ENCODE peak calls at places on chromosomes 5 and 9, in four cellular contexts. S is stomach, R is right lobe of liver, Q is A549. K is an unnamed sample. For H3K4me1, the result is how much of the 10 kb centered on the place peaks cover.

GRCh38 chr5:158553195-158553945 is 546.3 kb downstream of the EBF1 start:
- DNase-seq in Q (no peak), S (no peak), R (no peak), K (peak)

GRCh38 chr5:169805937-169806700 is 169.0 kb downstream of the DOCK2 start:
- DNase-seq in S (no peak), R (no peak), Q (no peak), K (no peak)

GRCh38 chr5:59757442-59757841 is 136.1 kb downstream of the PDE4D start:
- DNase-seq in R (no peak), Q (peak), S (no peak), K (no peak)

GRCh38 chr5:55406292-55406691 is 98.5 kb downstream of the MTREX start:
- DNase-seq in R (no peak), Q (no peak), S (no peak), K (no peak)

GRCh38 chr9:123551636-123552203 is 195.7 kb downstream of the CRB2 start:
- DNase-seq in Q (no peak), S (no peak), R (no peak), K (no peak)

GRCh38 chr5:83955916-83956315 is 235.3 kb upstream of the HAPLN1 start:
- DNase-seq in S (no peak), R (no peak), Q (no peak), K (no peak)

GRCh38 chr5:107516452-107517184 is 154.1 kb downstream of the EFNA5 start:
- DNase-seq in S (no peak), R (no peak), Q (no peak), K (no peak)

GRCh38 chr9:6230037-6230778 is 14.6 kb downstream of the IL33 start:
- DNase-seq in S (no peak), R (no peak), Q (no peak), K (no peak)

GRCh38 chr5:149988126-149988525 is 12.3 kb downstream of the TIGD6 start:
- DNase-seq in Q (no peak), S (no peak), R (no peak), K (no peak)

GRCh38 chr5:178765753-178766300 is 35.4 kb upstream of the ZNF354A start:
- DNase-seq in S (peak), Q (no peak), R (no peak), K (no peak)

GRCh38 chr9:129407905-129408452 is 212.9 kb downstream of the C9orf50 start:
- DNase-seq in S (no peak), R (peak), Q (no peak), K (peak)

GRCh38 chr5:171806976-171807823 is 21.6 kb downstream of the SMIM23 start:
- DNase-seq in S (no peak), R (no peak), Q (no peak), K (no peak)

GRCh38 chr9:38226491-38226951 is 157.5 kb upstream of the SHB start:
- DNase-seq in R (no peak), Q (peak), S (no peak), K (no peak)

GRCh38 chr5:149671544-149671943 is 58.6 kb upstream of the PPARGC1B start:
- DNase-seq in Q (peak), S (peak), R (no peak), K (no peak)

GRCh38 chr5:95086932-95087818 is 197.7 kb downstream of the MCTP1 start:
- DNase-seq in S (no peak), Q (no peak), R (no peak), K (no peak)

GRCh38 chr5:52725781-52726180 is 61.9 kb upstream of the ITGA1 start:
- DNase-seq in R (no peak), Q (no peak), S (no peak), K (peak)

GRCh38 chr5:157269165-157269671 is 3.3 kb downstream of the CYFIP2 start:
- DNase-seq in R (peak), Q (no peak), S (no peak), K (no peak)

GRCh38 chr9:122246666-122247065 is 17.9 kb upstream of the LHX6 start:
- DNase-seq in S (no peak), R (no peak), Q (no peak), K (no peak)

GRCh38 chr5:156920042-156920860 is 42.8 kb downstream of the TIMD4 start:
- DNase-seq in S (no peak), R (no peak), Q (no peak), K (no peak)

GRCh38 chr5:175385691-175386360 is 58.2 kb downstream of the DRD1 start:
- DNase-seq in Q (peak), R (no peak), S (no peak), K (no peak)

GRCh38 chr5:53211799-53212198 is 102.2 kb upstream of the MOCS2 start:
- DNase-seq in Q (no peak), S (no peak), R (no peak), K (no peak)

GRCh38 chr5:54701179-54701578 is 183.6 kb downstream of the SNX18 start:
- DNase-seq in Q (peak), S (no peak), R (no peak), K (no peak)

GRCh38 chr5:169803077-169803981 is 166.3 kb downstream of the DOCK2 start:
- DNase-seq in Q (peak), S (no peak), R (no peak), K (peak)

DNA sequence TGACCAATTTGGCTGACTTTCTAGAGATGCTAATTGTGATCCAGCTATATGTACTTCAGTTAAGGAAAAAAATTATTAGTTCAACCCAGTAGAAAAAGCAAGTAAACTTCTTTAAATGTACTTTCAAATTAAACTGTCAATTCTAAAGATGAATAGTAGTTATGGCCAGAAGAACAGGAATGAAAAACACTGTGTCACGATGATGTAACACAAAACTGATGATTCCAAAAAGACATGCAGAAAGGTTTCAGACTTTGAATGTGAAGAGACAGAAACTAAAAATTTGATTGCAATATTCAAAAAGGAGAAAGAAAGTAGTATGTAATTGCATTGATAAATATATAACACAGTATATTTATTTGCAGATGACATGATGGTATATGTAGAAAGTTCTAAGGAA is 127.3 kb upstream of the NR4A3 start:
- DNase-seq in R (no peak), S (no peak), Q (no peak), K (no peak)
- TF ChIP-seq CTCF in R (no peak), S (no peak), Q (no peak), K (no peak)

DNA sequence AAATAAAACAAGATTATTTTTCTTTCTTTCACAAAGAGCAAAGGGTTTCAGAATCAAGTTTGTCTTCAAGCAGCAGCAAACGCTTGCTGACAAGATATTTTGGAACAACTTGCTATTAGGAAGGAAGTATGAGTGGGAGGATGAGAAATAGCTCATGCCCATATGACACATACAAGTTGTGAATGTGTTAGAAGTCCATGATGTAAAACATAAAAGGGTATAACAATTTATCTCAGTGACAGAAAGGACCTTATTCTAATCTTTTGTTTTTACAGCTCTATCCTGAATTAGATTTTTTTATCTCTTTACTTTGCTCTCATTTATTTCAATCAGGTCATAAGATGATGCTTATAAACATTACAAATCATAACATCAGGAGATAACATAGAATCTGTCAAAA is 516.6 kb upstream of the MEF2C start:
- DNase-seq in Q (no peak), R (no peak), S (no peak), K (no peak)
- H3K27ac ChIP-seq in Q (no peak), R (no peak), S (no peak), K (no peak)

GRCh38 chr9:127899200-127899943 is at the start of gene ST6GALNAC6:
- DNase-seq in R (peak), S (peak), Q (peak), K (peak)
- H3K4me1 ChIP-seq in R (under half), S (half or more), Q (under half), K (half or more)

DNA sequence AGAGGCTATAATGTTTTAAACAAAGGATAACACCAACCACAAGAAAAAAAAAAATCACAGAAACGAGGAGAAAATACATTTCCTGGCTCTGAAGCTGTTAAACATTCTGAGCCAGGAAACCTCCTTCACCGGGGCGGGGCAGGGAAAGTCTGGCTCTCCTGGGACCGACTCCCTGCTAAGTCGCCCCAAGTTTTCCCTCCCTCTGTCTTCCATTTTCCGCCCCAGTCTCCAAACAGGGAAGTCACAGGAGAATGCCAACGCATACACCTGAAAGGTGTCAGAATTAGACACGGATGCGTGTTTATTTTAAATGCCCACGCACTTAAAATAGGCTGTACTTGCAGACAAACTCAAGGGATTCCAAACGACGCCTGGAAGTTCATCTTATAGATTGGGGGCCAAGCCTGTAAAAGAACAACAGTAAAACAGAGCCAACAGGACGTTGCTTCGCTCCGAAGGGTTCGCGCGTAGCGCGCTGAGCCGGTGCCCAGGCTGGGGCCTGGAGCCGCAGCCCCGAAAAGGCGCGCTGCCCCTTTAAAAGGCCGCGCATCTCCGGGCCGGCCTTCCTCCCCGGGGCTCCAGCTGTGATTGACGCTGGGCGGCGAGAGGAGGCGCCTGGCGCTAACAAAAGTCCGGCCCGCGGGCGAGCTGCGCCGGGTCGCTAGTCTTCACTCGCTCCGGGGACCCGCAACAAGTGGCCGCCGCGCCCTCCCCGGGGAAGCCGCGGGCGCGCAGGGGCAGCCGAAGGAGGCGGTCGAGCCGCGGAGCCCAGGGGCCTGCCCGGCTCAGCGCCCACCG is at the start of gene FBXL7:
- DNase-seq in Q (peak), S (peak), R (peak), K (peak)
- TF ChIP-seq CTCF in Q (no peak), S (no peak), R (peak), K (peak)

DNA sequence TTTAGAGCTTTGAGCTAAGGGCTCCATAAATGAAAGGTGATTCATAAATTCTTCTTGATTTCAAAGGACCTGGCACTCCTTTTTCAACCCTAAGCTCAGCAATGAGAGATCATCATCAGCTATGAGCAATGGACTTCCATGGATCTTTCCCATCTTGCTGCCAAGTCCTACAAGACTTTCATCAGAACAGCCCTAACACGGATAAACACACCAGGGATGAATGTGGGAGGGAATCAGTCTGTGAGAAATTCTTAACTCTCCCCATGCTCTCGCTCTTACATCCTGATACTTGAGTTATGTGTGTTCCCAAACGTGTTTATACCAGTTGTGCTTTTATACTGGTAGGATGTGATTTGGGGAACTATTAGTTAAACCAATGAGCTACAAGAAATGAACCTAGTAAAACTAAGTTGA is 5.4 kb upstream of the RPL26L1 start:
- DNase-seq in S (no peak), R (no peak), Q (peak), K (no peak)
- H3K27ac ChIP-seq in S (peak), R (no peak), Q (peak), K (no peak)

DNA sequence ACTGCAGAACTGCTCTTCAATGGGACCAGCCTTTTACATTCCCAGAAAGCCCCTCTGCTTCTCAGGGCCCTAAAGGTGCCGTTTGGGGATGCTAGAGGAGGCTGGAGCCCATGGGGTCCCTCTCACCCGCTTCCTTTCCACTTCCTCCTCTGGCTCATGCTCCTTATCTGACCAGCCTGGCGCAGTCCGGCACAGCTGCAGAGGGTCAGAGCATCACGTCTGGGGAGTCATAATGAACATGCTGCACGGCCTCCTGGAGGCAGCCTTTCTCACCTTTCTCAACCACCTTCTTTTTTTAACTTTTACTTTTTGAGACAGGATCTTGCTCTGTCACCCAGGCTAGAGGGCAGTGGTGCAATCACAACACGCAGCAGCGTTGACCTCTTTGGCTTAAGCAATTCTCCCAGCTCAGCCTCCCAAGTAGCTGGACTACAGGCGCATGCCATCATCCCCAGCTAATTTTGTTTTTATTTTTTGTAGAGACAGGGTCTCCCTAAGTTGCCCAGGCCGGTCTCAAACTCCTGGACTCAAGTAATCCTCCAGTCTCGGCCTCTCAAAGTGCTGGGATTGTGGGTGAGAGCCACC is 15.1 kb upstream of the TCF7 start:
- DNase-seq in S (peak), R (peak), Q (no peak), K (no peak)
- H3K4me1 ChIP-seq in S (under half), R (under half), Q (under half), K (under half)

DNA sequence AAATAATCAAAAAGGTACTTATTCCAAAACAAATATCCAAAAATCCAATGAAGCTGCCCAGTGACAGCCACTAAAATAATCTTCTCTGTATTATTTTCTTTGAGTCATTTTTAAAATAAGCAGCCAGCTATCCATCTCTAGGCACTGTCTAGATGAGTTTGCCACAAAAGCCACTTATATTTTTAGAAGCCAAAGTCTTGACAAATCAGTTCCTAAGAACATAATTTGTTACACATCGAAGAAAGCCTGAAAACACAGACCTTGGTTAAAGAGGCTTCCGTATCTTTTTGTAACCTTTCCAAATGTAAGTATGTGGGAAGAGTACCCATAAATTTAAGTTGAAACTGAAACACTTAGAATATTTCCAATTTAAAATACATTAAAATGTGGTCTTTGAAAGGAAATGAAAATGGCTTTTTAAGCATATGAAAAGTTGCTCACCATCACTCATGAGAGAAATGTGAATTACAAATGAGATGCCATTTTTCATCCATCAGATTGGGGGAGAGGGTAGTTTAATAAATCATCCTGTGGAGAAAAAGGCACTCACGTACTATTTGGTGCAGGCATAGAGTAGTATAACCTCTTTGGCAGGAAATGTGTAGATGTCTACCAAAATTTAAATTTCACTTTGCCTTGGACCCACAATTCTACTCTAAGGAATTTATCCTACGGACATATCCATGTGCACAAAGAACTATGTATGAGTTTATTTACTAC is 180.4 kb downstream of the MLLT3 start:
- DNase-seq in R (no peak), Q (no peak), S (no peak), K (no peak)
- TF ChIP-seq CTCF in R (no peak), Q (no peak), S (no peak), K (no peak)

GRCh38 chr5:79258801-79259200 is 22.9 kb downstream of the JMY start:
- DNase-seq in Q (no peak), R (no peak), S (no peak), K (no peak)
- H3K27ac ChIP-seq in Q (no peak), R (no peak), S (no peak), K (no peak)

GRCh38 chr5:125261505-125262250 is 515.2 kb upstream of the ZNF608 start:
- DNase-seq in S (no peak), Q (no peak), R (no peak), K (no peak)

GRCh38 chr5:125267636-125268248 is 521.3 kb upstream of the ZNF608 start:
- DNase-seq in S (no peak), Q (no peak), R (no peak), K (no peak)

GRCh38 chr5:125266106-125266505 is 519.7 kb upstream of the ZNF608 start:
- DNase-seq in S (no peak), R (no peak), Q (no peak), K (no peak)

GRCh38 chr5:125262782-125263181 is 516.3 kb upstream of the ZNF608 start:
- DNase-seq in S (no peak), Q (no peak), R (no peak), K (no peak)

DNA sequence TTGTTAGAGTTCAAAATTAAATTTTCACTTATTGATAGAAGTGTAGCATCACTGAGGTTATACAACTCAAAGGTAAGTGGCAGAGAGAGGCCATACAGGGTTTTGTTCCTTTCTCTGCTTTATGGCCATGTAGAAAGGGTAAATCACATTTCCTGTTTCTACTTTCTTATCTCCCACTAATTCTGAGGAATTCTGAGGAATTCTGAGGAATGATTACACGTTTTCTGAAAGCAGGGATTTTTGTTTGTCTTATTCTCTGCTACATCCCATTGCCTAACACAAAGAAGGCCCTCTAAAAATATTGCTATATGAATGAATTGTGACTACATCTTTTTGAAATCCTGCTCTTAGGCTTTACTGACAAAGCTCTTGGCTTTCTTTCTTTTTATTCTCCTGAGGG is 516.9 kb upstream of the ZNF608 start:
- DNase-seq in Q (no peak), S (no peak), R (no peak), K (no peak)
- H3K4me1 ChIP-seq in Q (under half), S (under half), R (under half), K (under half)